ENCODE peak calls at places on chromosomes 6 and 20, in four cellular contexts. G is activated T-helper 1 cell treated with anti-CD3 and anti-CD28 coated beads, Interleukin-12 subunit alpha, Interleukin-12 subunit beta, Interleukin-2, Interleukin-4 antibody, amounts not matched to agents 30 ng/mL and 10 ng/mL and 1 ng/mL, durations not matched to agents 14 hours and 24 hours and 36 hours; P is OCI-LY7; V is M059J. R is an unnamed sample.

GRCh38 chr6:45699663-45700062 is 316.0 kb downstream of the CLIC5 start:
- DNase-seq in G (no peak), P (no peak), V (peak), R (no peak)

GRCh38 chr6:118787746-118788419 is 106.1 kb upstream of the ASF1A start:
- DNase-seq in G (no peak), P (no peak), V (no peak), R (no peak)

GRCh38 chr6:35258858-35259193 is 709 bp upstream of the ZNF76 start:
- DNase-seq in G (no peak), P (no peak), V (no peak), R (no peak)

GRCh38 chr6:169959129-169960002 is 207.9 kb downstream of the ERMARD start:
- DNase-seq in G (no peak), P (peak), V (no peak), R (peak)

GRCh38 chr6:30076333-30076732 is 764 bp upstream of the RNF39 start:
- DNase-seq in G (no peak), P (no peak), V (peak), R (no peak)

GRCh38 chr6:71289039-71289801 is 609 bp downstream of the OGFRL1 start:
- DNase-seq in G (no peak), P (peak), V (peak), R (peak)

GRCh38 chr20:63268671-63269439 is 3.8 kb upstream of the ARFGAP1 start:
- DNase-seq in G (no peak), P (no peak), V (no peak), R (no peak)

GRCh38 chr6:56549014-56549413 is 93.7 kb downstream of the DST start:
- DNase-seq in G (no peak), P (peak), V (peak), R (no peak)

GRCh38 chr20:56626367-56627121 is 2.6 kb upstream of the TFAP2C start:
- DNase-seq in G (no peak), P (no peak), V (no peak), R (peak)

GRCh38 chr20:63401384-63402110 is 40.4 kb upstream of the CHRNA4 start:
- DNase-seq in G (no peak), P (no peak), V (no peak), R (no peak)

GRCh38 chr6:28977351-28978136 is 27.6 kb downstream of the ZNF311 start:
- DNase-seq in G (no peak), P (no peak), V (peak), R (peak)

GRCh38 chr6:157224957-157225574 is 98.3 kb downstream of the TMEM242 start:
- DNase-seq in G (no peak), P (no peak), V (no peak), R (no peak)

GRCh38 chr6:139708342-139709199 is 334.1 kb upstream of the CITED2 start:
- DNase-seq in G (no peak), P (no peak), V (peak), R (no peak)

GRCh38 chr6:42522021-42522420 is 41.8 kb upstream of the UBR2 start:
- DNase-seq in G (no peak), P (no peak), V (no peak), R (no peak)

GRCh38 chr6:93886416-93886815 is 467.1 kb upstream of the EPHA7 start:
- DNase-seq in G (no peak), P (no peak), V (no peak), R (no peak)

GRCh38 chr6:72032056-72032455 is 145.7 kb downstream of the RIMS1 start:
- DNase-seq in G (no peak), P (no peak), V (peak), R (no peak)

GRCh38 chr6:159836294-159837140 is 36.4 kb downstream of the PNLDC1 start:
- DNase-seq in G (no peak), P (no peak), V (no peak), R (no peak)

GRCh38 chr20:5041433-5041832 is 40.1 kb upstream of the SLC23A2 start:
- DNase-seq in G (no peak), P (no peak), V (no peak), R (peak)

GRCh38 chr6:156852147-156852857 is 75.1 kb downstream of the ARID1B start:
- DNase-seq in G (no peak), P (peak), V (no peak), R (peak)

GRCh38 chr6:9455794-9456193 is 959.1 kb downstream of the TFAP2A start:
- DNase-seq in G (no peak), P (no peak), V (no peak), R (no peak)

GRCh38 chr20:5557123-5557522 is 193.1 kb upstream of the SHLD1 start:
- DNase-seq in G (peak), P (peak), V (peak), R (no peak)

GRCh38 chr6:106309766-106310373 is 15.7 kb downstream of the ATG5 start:
- DNase-seq in G (no peak), P (no peak), V (peak), R (no peak)